ENCODE peak calls at places on chromosome 15, in four cellular contexts. One of them, this sample, is unnamed.

GRCh38 chr15:37981781-37982180 is 47.3 kb downstream of the TMCO5A start:
- DNase-seq in K562: no peak
- DNase-seq in HepG2: peak
- DNase-seq in H1: no peak
- DNase-seq in this sample: no peak

GRCh38 chr15:77564933-77565332 is 67.8 kb downstream of the LINGO1 start:
- DNase-seq in K562: no peak
- DNase-seq in HepG2: no peak
- DNase-seq in H1: no peak
- DNase-seq in this sample: no peak

GRCh38 chr15:71440479-71441071 is 325.3 kb downstream of the THSD4 start:
- DNase-seq in K562: no peak
- DNase-seq in HepG2: peak
- DNase-seq in H1: no peak
- DNase-seq in this sample: no peak

GRCh38 chr15:66587749-66588148 is 22.0 kb upstream of the LCTL start:
- DNase-seq in K562: no peak
- DNase-seq in HepG2: no peak
- DNase-seq in H1: no peak
- DNase-seq in this sample: no peak

GRCh38 chr15:98113357-98113756 is 152.9 kb downstream of the ARRDC4 start:
- DNase-seq in K562: no peak
- DNase-seq in HepG2: no peak
- DNase-seq in H1: no peak
- DNase-seq in this sample: no peak

GRCh38 chr15:70936326-70936725 is 43.7 kb downstream of the LRRC49 start:
- DNase-seq in K562: no peak
- DNase-seq in HepG2: no peak
- DNase-seq in H1: no peak
- DNase-seq in this sample: no peak

GRCh38 chr15:40308844-40309189 is 1.1 kb upstream of the PLCB2 start:
- DNase-seq in K562: peak
- DNase-seq in HepG2: no peak
- DNase-seq in H1: no peak
- DNase-seq in this sample: no peak

GRCh38 chr15:85690546-85691226 is 104.0 kb downstream of the KLHL25 start:
- DNase-seq in K562: no peak
- DNase-seq in HepG2: no peak
- DNase-seq in H1: no peak
- DNase-seq in this sample: no peak

GRCh38 chr15:93617443-93617842 is 528.4 kb upstream of the RGMA start:
- DNase-seq in K562: no peak
- DNase-seq in HepG2: no peak
- DNase-seq in H1: no peak
- DNase-seq in this sample: peak

GRCh38 chr15:31974855-31975421 is 55.4 kb upstream of the CHRNA7 start:
- DNase-seq in K562: peak
- DNase-seq in HepG2: peak
- DNase-seq in H1: no peak
- DNase-seq in this sample: peak

GRCh38 chr15:67241132-67241855 is 13.2 kb downstream of the AAGAB start:
- DNase-seq in K562: no peak
- DNase-seq in HepG2: no peak
- DNase-seq in H1: no peak
- DNase-seq in this sample: no peak

GRCh38 chr15:92164327-92165000 is 229.2 kb upstream of the ST8SIA2 start:
- DNase-seq in K562: no peak
- DNase-seq in HepG2: peak
- DNase-seq in H1: no peak
- DNase-seq in this sample: no peak

GRCh38 chr15:92839696-92840095 is 60.4 kb upstream of the CHD2 start:
- DNase-seq in K562: no peak
- DNase-seq in HepG2: no peak
- DNase-seq in H1: no peak
- DNase-seq in this sample: no peak

GRCh38 chr15:101010781-101011180 is 91.6 kb downstream of the LRRK1 start:
- DNase-seq in K562: no peak
- DNase-seq in HepG2: no peak
- DNase-seq in H1: no peak
- DNase-seq in this sample: no peak
- TF ChIP-seq USF2 in K562: no peak
- TF ChIP-seq USF2 in HepG2: no peak
- TF ChIP-seq USF2 in H1: no peak
- TF ChIP-seq USF2 in this sample: no peak

DNA sequence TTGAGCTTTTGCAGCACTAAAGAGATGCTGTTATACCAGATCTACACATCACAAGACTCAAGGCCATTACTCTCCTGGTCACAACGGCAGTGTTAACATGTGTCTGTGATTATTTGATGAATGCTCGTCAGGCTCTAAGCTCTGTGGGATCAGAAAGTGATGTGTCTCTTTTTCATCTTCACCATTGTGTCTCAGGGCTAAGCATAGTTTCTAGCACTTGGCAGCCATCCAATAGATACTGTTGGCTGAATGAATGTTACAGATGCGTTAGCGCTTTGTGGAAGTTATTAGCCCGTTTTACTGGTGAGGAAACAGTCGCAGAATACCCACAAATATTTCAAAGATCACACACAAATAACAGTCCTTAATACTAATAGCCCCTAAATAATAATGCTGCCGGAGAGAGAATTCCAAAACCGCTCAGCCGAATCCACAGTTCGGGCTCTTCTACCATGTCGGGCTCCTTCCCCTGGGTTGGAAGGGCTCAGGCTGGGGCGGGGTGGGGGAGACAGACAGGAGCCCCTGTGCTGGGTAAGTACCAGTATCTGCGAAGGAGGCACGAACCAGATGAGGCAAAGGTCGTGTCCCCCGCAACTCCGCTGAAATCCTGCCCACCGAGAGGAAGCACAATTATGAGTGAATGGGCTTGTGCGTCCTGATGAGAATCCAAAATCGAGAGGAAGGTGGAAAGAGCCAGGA is 1.1 kb upstream of the FAM81A start:
- DNase-seq in K562: no peak
- DNase-seq in HepG2: no peak
- DNase-seq in H1: no peak
- DNase-seq in this sample: no peak
- TF ChIP-seq CREB1 in K562: no peak
- TF ChIP-seq CREB1 in HepG2: no peak
- TF ChIP-seq CREB1 in H1: no peak
- TF ChIP-seq CREB1 in this sample: no peak

GRCh38 chr15:25863968-25864580 is 947 bp upstream of the ATP10A start:
- DNase-seq in K562: no peak
- DNase-seq in HepG2: no peak
- DNase-seq in H1: no peak
- DNase-seq in this sample: no peak
- TF ChIP-seq JUN in K562: no peak
- TF ChIP-seq JUN in HepG2: no peak
- TF ChIP-seq JUN in H1: no peak
- TF ChIP-seq JUN in this sample: no peak

GRCh38 chr15:95429345-95429744 is 901.2 kb upstream of the NR2F2 start:
- DNase-seq in K562: no peak
- DNase-seq in HepG2: no peak
- DNase-seq in H1: no peak
- DNase-seq in this sample: no peak
- TF ChIP-seq USF2 in K562: no peak
- TF ChIP-seq USF2 in HepG2: no peak
- TF ChIP-seq USF2 in H1: no peak
- TF ChIP-seq USF2 in this sample: no peak

DNA sequence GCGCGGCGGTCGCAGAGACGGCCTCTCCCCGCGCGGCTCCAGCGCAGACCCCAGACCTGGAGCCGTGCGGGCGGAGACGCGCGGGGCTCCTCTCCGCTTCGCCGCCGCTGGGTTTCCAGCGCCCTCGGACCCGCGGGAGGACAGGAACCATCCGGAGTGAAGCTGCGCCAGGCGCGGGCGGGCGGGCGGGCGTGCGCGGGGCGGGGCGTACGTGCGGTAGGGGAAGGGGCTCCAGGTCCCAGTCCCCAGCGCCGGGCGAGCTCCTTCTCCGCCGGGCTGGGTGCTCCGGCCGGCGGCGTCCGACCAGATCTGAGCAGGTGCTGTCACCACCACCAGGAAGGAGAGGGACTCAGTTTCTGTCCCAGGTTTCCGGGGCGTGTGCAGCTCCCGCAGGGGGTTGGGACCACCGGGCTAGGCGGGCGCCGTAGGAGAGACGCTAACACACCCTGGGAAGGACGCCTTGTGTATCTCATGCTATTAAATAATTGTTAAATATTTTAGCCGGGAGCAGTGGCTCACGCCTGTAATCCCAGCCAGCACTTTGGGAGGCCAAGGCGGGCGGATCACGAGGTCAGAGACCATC is at the start of gene CHRNA3:
- DNase-seq in K562: no peak
- DNase-seq in HepG2: no peak
- DNase-seq in H1: no peak
- DNase-seq in this sample: peak
- TF ChIP-seq CREB1 in K562: no peak
- TF ChIP-seq CREB1 in HepG2: no peak
- TF ChIP-seq CREB1 in H1: no peak
- TF ChIP-seq CREB1 in this sample: no peak

GRCh38 chr15:79615754-79616153 is 183.6 kb downstream of the MINAR1 start:
- DNase-seq in K562: no peak
- DNase-seq in HepG2: no peak
- DNase-seq in H1: no peak
- DNase-seq in this sample: no peak
- TF ChIP-seq JUN in K562: no peak
- TF ChIP-seq JUN in HepG2: no peak
- TF ChIP-seq JUN in H1: no peak
- TF ChIP-seq JUN in this sample: no peak

DNA sequence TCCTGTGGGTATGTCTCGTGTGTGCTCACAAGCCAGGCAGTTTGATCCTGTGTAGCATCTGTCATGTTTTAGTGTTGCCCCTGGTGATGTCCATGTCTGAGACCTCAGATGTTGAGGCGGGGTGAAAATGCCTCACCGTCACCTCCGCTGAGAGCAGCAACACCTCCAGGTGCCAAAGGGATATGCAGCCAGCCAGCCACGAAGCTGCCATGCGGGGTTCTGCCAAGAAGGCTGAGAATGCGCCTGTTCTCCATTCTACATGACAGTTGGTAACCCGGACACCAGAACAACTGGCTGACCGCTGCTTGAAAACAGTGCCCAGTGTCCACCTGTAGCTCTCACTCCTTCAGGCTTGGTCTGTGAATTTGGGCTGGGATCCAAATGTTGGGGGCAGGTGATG is 253.8 kb downstream of the TLE3 start:
- DNase-seq in K562: no peak
- DNase-seq in HepG2: no peak
- DNase-seq in H1: no peak
- DNase-seq in this sample: no peak
- TF ChIP-seq USF2 in K562: no peak
- TF ChIP-seq USF2 in HepG2: no peak
- TF ChIP-seq USF2 in H1: no peak
- TF ChIP-seq USF2 in this sample: no peak

GRCh38 chr15:89814112-89814742 is 425 bp downstream of the ANPEP start:
- DNase-seq in K562: no peak
- DNase-seq in HepG2: no peak
- DNase-seq in H1: no peak
- DNase-seq in this sample: no peak

GRCh38 chr15:89815769-89816168 is 1.1 kb upstream of the ANPEP start:
- DNase-seq in K562: no peak
- DNase-seq in HepG2: no peak
- DNase-seq in H1: no peak
- DNase-seq in this sample: no peak

GRCh38 chr15:89812847-89813320 is 1.8 kb downstream of the ANPEP start:
- DNase-seq in K562: no peak
- DNase-seq in HepG2: no peak
- DNase-seq in H1: no peak
- DNase-seq in this sample: no peak

GRCh38 chr15:89812126-89812846 is 2.4 kb downstream of the ANPEP start:
- DNase-seq in K562: no peak
- DNase-seq in HepG2: peak
- DNase-seq in H1: no peak
- DNase-seq in this sample: no peak

GRCh38 chr15:89813381-89814111 is 1.1 kb downstream of the ANPEP start:
- DNase-seq in K562: no peak
- DNase-seq in HepG2: no peak
- DNase-seq in H1: no peak
- DNase-seq in this sample: no peak
- TF ChIP-seq CREB1 in K562: no peak
- TF ChIP-seq CREB1 in HepG2: no peak
- TF ChIP-seq CREB1 in H1: no peak
- TF ChIP-seq CREB1 in this sample: no peak

DNA sequence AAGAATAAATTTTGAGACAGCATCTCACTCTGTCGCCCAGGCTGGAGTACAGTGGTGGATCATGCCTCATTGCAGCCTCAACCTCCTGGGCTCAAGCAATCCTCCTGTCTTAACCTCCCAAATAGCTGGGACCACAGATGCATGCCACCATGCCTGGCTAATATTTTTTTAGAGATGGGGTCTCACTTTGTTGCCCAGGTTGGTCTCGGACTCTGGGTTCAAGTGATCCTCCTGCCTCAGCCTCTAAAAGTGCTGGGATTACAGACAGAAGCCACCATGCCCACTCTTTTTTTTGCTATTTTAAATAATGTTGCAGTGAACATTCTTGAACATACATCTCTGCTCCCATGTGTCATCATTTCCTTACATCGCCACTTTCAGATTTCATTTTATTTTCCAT is 6.8 kb upstream of the SLC51B start:
- DNase-seq in K562: no peak
- DNase-seq in HepG2: no peak
- DNase-seq in H1: no peak
- DNase-seq in this sample: no peak
- TF ChIP-seq JUN in K562: no peak
- TF ChIP-seq JUN in HepG2: no peak
- TF ChIP-seq JUN in H1: no peak
- TF ChIP-seq JUN in this sample: no peak